ENCODE peak calls at places on chromosomes 1 and 21, in five cellular contexts. A is esophagus squamous epithelium; J is heart left ventricle; M is effector memory CD4-positive, alpha-beta T cell; T is GM23338. V is an unnamed sample. For H3K36me3, the result is how much of the 10 kb centered on the place peaks cover.

GRCh38 chr1:107394301-107394700 is 253.5 kb downstream of the NTNG1 start:
- DNase-seq in A (no peak), J (no peak), M (no peak), T (no peak), V (no peak)

GRCh38 chr21:30194701-30195299 is 21.1 kb downstream of the CLDN8 start:
- DNase-seq in A (no peak), J (no peak), M (no peak), T (peak), V (peak)

GRCh38 chr1:92299477-92300125 is 742 bp downstream of the RPAP2 start:
- DNase-seq in A (no peak), J (no peak), M (no peak), T (no peak), V (no peak)

GRCh38 chr1:206550446-206550845 is 43.1 kb downstream of the RASSF5 start:
- DNase-seq in A (no peak), J (no peak), M (no peak), T (no peak), V (no peak)

GRCh38 chr1:56077223-56077622 is 502.1 kb downstream of the PLPP3 start:
- DNase-seq in A (no peak), J (no peak), M (no peak), T (no peak), V (no peak)

GRCh38 chr1:25804964-25805862 is 5.2 kb downstream of the SELENON start:
- DNase-seq in A (no peak), J (peak), M (no peak), T (no peak), V (no peak)

GRCh38 chr1:213737398-213738040 is 250.3 kb upstream of the PROX1 start:
- DNase-seq in A (no peak), J (no peak), M (no peak), T (no peak), V (no peak)

GRCh38 chr21:35236090-35236489 is 187.0 kb upstream of the RUNX1 start:
- DNase-seq in A (no peak), J (no peak), M (no peak), T (no peak), V (no peak)

GRCh38 chr1:2341706-2342383 is 49.5 kb downstream of the MORN1 start:
- DNase-seq in A (no peak), J (no peak), M (no peak), T (no peak), V (no peak)

GRCh38 chr1:17574502-17574901 is 35.0 kb downstream of the ARHGEF10L start:
- DNase-seq in A (no peak), J (no peak), M (no peak), T (peak), V (no peak)

GRCh38 chr1:10693497-10694273 is 102.8 kb downstream of the CASZ1 start:
- DNase-seq in A (no peak), J (no peak), M (peak), T (peak), V (no peak)

GRCh38 chr1:203325004-203325417 is 19.7 kb downstream of the BTG2 start:
- DNase-seq in A (no peak), J (no peak), M (peak), T (peak), V (no peak)

GRCh38 chr1:155379180-155379876 is 58.6 kb downstream of the RUSC1 start:
- DNase-seq in A (no peak), J (no peak), M (no peak), T (peak), V (no peak)

GRCh38 chr1:197496722-197497121 is 228.7 kb downstream of the CRB1 start:
- DNase-seq in A (no peak), J (no peak), M (no peak), T (no peak), V (no peak)

GRCh38 chr21:28731700-28732321 is 260.9 kb downstream of the LTN1 start:
- DNase-seq in A (no peak), J (peak), M (no peak), T (no peak), V (no peak)

GRCh38 chr1:18410407-18410806 is 70.3 kb upstream of the KLHDC7A start:
- DNase-seq in A (no peak), J (no peak), M (no peak), T (peak), V (no peak)

GRCh38 chr1:5746611-5747427 is 245.4 kb downstream of the NPHP4 start:
- DNase-seq in A (no peak), J (no peak), M (no peak), T (no peak), V (no peak)

GRCh38 chr1:45718289-45718688 is 30.3 kb downstream of the TMEM69 start:
- DNase-seq in A (no peak), J (no peak), M (no peak), T (no peak), V (no peak)

GRCh38 chr21:25342811-25343210 is 264.5 kb downstream of the MRPL39 start:
- DNase-seq in A (no peak), J (no peak), M (no peak), T (no peak), V (no peak)

GRCh38 chr21:42429856-42430255 is 26.2 kb downstream of the UBASH3A start:
- DNase-seq in A (no peak), J (no peak), M (no peak), T (peak), V (no peak)
- H3K36me3 ChIP-seq in A (under half), J (under half), M (half or more), T (under half), V (under half)

GRCh38 chr1:183418696-183419095 is 516 bp upstream of the NMNAT2 start:
- DNase-seq in A (no peak), J (no peak), M (no peak), T (no peak), V (no peak)
- H3K4me3 ChIP-seq in A (no peak), J (no peak), M (no peak), T (peak), V (no peak)

DNA sequence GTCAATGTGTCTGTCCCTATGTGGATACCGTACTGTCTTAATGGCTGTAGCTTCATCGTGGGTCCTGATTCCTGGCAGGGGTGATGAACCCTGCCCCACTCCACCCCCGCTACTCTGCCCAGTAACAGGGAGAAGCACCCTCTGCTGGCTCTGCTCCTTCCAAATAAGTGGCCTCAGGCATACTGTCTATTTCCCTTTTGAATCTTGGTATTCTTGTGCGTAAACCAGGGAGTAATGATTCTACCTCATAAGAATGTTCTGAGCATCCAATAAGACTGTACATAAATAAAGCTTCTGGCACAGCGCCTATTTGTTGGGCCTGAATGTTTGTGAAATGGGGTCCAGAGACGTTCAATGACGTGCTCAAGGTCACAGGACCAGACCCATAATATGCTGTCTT is 35.2 kb upstream of the CTPS1 start:
- DNase-seq in A (no peak), J (no peak), M (no peak), T (peak), V (peak)
- H3K36me3 ChIP-seq in A (under half), J (under half), M (under half), T (under half), V (under half)

GRCh38 chr21:41837756-41838297 is 41.3 kb downstream of the PRDM15 start:
- DNase-seq in A (no peak), J (no peak), M (no peak), T (no peak), V (no peak)
- H3K4me3 ChIP-seq in A (no peak), J (no peak), M (no peak), T (no peak), V (no peak)

GRCh38 chr1:33488624-33489023 is 16.2 kb downstream of the ZSCAN20 start:
- DNase-seq in A (no peak), J (no peak), M (no peak), T (no peak), V (no peak)
- H3K36me3 ChIP-seq in A (half or more), J (half or more), M (under half), T (under half), V (under half)

GRCh38 chr1:227378183-227378582 is 59.9 kb upstream of the CDC42BPA start:
- DNase-seq in A (no peak), J (no peak), M (no peak), T (no peak), V (no peak)
- H3K4me3 ChIP-seq in A (no peak), J (no peak), M (no peak), T (no peak), V (no peak)

GRCh38 chr1:223780926-223781325 is 64.8 kb downstream of the TP53BP2 start:
- DNase-seq in A (no peak), J (no peak), M (no peak), T (no peak), V (no peak)

GRCh38 chr1:223783676-223784075 is 62.1 kb downstream of the TP53BP2 start:
- DNase-seq in A (no peak), J (no peak), M (no peak), T (no peak), V (no peak)

GRCh38 chr1:223776075-223776814 is 63.9 kb downstream of the CAPN2 start:
- DNase-seq in A (no peak), J (peak), M (peak), T (no peak), V (peak)

GRCh38 chr1:223776826-223777454 is 64.6 kb downstream of the CAPN2 start:
- DNase-seq in A (no peak), J (no peak), M (no peak), T (no peak), V (no peak)

GRCh38 chr1:223780318-223780717 is 65.4 kb downstream of the TP53BP2 start:
- DNase-seq in A (no peak), J (no peak), M (no peak), T (no peak), V (no peak)
- H3K36me3 ChIP-seq in A (half or more), J (half or more), M (under half), T (under half), V (under half)

GRCh38 chr1:151639466-151639865 is 27.6 kb downstream of the SNX27 start:
- DNase-seq in A (no peak), J (no peak), M (no peak), T (no peak), V (peak)
- H3K4me3 ChIP-seq in A (no peak), J (no peak), M (no peak), T (no peak), V (no peak)

DNA sequence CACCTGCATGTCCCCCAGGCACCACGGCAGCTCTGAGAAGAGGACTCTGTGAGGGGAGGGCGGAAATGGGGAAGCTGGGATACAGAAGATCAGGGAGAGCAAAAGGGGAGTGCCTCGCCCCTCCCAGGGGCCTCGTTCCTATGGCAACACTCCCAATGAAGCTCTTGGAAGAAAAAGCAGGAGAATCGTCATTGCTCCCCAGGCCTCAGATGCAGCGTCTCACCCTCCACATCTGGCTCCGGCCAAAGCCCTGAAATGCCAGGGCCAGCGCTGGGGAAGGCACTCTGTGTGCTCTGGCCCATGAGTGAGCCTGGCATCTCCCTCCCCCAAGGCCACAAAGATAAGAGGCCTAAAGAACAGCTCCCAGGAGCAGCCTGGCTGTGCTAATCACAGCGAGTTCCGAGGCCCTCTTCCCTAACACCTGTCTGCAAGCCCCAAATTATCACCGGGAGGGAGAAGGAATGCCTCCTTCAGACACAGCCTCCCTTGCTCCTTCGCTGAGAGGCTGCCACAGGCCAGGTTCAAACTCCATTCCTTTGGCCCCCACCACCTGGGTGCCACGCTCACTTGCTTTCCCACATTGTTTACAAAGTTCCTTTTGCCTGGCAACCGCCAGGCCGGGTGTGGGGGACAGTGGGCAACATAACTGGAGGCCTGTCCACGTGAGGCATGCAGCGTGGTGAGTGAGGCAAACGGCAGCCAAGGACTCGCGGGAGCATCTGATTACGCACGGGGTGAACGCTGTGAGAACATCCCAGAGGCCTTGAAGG is 27.8 kb downstream of the ECE1 start:
- DNase-seq in A (no peak), J (peak), M (no peak), T (peak), V (peak)
- H3K36me3 ChIP-seq in A (half or more), J (under half), M (half or more), T (under half), V (under half)

DNA sequence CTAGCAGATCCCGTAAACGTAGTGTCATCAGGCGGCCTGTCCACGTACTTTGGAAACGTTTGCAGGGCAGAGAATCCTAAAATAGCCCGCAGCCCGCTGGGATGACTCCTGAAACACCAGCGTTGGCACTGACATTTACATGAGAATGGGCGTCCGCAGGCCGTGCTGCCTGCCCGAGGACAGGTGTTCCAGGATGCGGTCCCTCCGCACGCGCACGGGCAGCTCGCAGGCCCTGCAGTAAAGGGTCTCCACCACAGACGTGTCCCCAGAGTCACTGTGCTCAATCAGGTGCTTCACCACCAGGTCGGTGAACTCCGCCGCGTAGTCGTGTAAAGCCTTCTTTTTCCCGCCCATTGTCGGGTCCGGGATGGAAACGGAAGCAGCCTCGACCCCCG is 5.9 kb upstream of the CCDC27 start:
- DNase-seq in A (no peak), J (peak), M (no peak), T (peak), V (no peak)
- H3K4me3 ChIP-seq in A (peak), J (peak), M (peak), T (peak), V (peak)